ENCODE peak calls at places on chromosomes 2 and 18, in five cellular contexts. T, N, U, A and P are unnamed samples.

GRCh38 chr18:13611058-13611615 is 115.2 kb downstream of the FAM210A start:
- DNase-seq in U (peak; percentile 81), T (no peak), A (no peak), N (peak; percentile 85), P (peak; percentile 75)

GRCh38 chr2:182066439-182067061 is 80.9 kb downstream of the PPP1R1C start:
- DNase-seq in T (no peak), U (no peak), N (no peak), A (no peak), P (no peak)

GRCh38 chr2:10717630-10718029 is 3.8 kb upstream of the ATP6V1C2 start:
- DNase-seq in A (no peak), U (no peak), T (no peak), N (no peak), P (no peak)

GRCh38 chr2:188676012-188676405 is 298.2 kb upstream of the COL3A1 start:
- DNase-seq in A (no peak), N (no peak), T (no peak), U (no peak), P (no peak)

GRCh38 chr2:227155395-227155794 is 8.6 kb downstream of the COL4A4 start:
- DNase-seq in T (no peak), N (no peak), A (no peak), U (no peak), P (no peak)

GRCh38 chr2:240572141-240573031 is 4.1 kb downstream of the RNPEPL1 start:
- DNase-seq in N (no peak), U (peak; percentile 45), A (peak; percentile 5), T (no peak), P (peak; percentile 38)

GRCh38 chr2:41723531-41723930 is 324.3 kb upstream of the PKDCC start:
- DNase-seq in A (no peak), U (no peak), N (no peak), T (no peak), P (no peak)

GRCh38 chr2:129178356-129178755 is 801.1 kb upstream of the RAB6C start:
- DNase-seq in T (no peak), N (no peak), U (no peak), A (no peak), P (no peak)

GRCh38 chr18:78781601-78781960 is 198.0 kb upstream of the SALL3 start:
- DNase-seq in N (no peak), T (no peak), A (no peak), U (no peak), P (no peak)

GRCh38 chr18:57436965-57437333 is 1.8 kb downstream of the ONECUT2 start:
- DNase-seq in N (no peak), T (no peak), A (no peak), U (no peak), P (no peak)

GRCh38 chr2:110116033-110116710 is 550 bp upstream of the MALL start:
- DNase-seq in A (no peak), T (peak; percentile 73), U (no peak), N (peak; percentile 64), P (no peak)

GRCh38 chr2:241760301-241760771 is 16.3 kb upstream of the GAL3ST2 start:
- DNase-seq in U (peak; percentile 54), A (no peak), T (no peak), N (no peak), P (no peak)

GRCh38 chr2:61017003-61017555 is 441 bp upstream of the PEX13 start:
- DNase-seq in T (peak; percentile 81), N (peak; percentile 74), U (peak; percentile 76), A (peak; percentile 40), P (peak; percentile 74)

GRCh38 chr2:27024188-27024587 is 8.6 kb upstream of the TMEM214 start:
- DNase-seq in T (peak; percentile 50), N (no peak), A (no peak), U (no peak), P (peak; percentile 39)

GRCh38 chr2:55063713-55064323 is 13.6 kb upstream of the RTN4 start:
- DNase-seq in A (no peak), N (no peak), U (no peak), T (no peak), P (no peak)

GRCh38 chr18:55988537-55988936 is 400.5 kb upstream of the TCF4 start:
- DNase-seq in T (no peak), N (peak; percentile 51), A (no peak), U (no peak), P (no peak)

GRCh38 chr2:239151201-239152131 is 249.4 kb downstream of the HDAC4 start:
- DNase-seq in A (peak; percentile 19), N (no peak), U (peak; percentile 27), T (no peak), P (peak; percentile 42)

GRCh38 chr2:96089356-96090180 is 26.8 kb downstream of the ADRA2B start:
- DNase-seq in U (no peak), N (peak; percentile 55), A (no peak), T (no peak), P (no peak)

GRCh38 chr2:20682166-20682565 is 15.2 kb downstream of the GDF7 start:
- DNase-seq in A (no peak), N (no peak), T (no peak), U (no peak), P (no peak)

GRCh38 chr18:69684789-69685188 is 262.9 kb downstream of the CD226 start:
- DNase-seq in T (no peak), U (no peak), A (no peak), N (no peak), P (no peak)

GRCh38 chr2:181626671-181627070 is 30.2 kb downstream of the CERKL start:
- DNase-seq in U (no peak), N (no peak), T (no peak), A (no peak), P (no peak)

GRCh38 chr2:119431976-119432881 is 575 bp downstream of the TMEM37 start:
- DNase-seq in T (no peak), U (no peak), A (no peak), N (peak; percentile 31), P (peak; percentile 73)

GRCh38 chr2:99899058-99899855 is 243.1 kb downstream of the AFF3 start:
- DNase-seq in U (no peak), T (no peak), A (no peak), N (no peak), P (no peak)

GRCh38 chr2:190213441-190214335 is 105.9 kb downstream of the HIBCH start:
- DNase-seq in T (no peak), A (peak; percentile 21), N (peak; percentile 21), U (no peak), P (no peak)

GRCh38 chr18:32549248-32549842 is 78.7 kb upstream of the GAREM1 start:
- DNase-seq in T (peak; percentile 6), A (no peak), N (peak; percentile 23), U (peak; percentile 52), P (peak; percentile 80)

GRCh38 chr18:34631071-34631470 is 79.0 kb upstream of the DTNA start:
- DNase-seq in U (no peak), N (no peak), T (no peak), A (no peak), P (no peak)

GRCh38 chr2:238669046-238669445 is 178.8 kb upstream of the TWIST2 start:
- DNase-seq in N (no peak), T (no peak), U (no peak), A (no peak), P (no peak)

GRCh38 chr18:2417861-2418610 is 153.3 kb downstream of the METTL4 start:
- DNase-seq in A (no peak), T (no peak), N (no peak), U (no peak), P (no peak)

GRCh38 chr2:39059366-39059952 is 61.4 kb downstream of the SOS1 start:
- DNase-seq in T (peak; percentile 12), U (no peak), A (no peak), N (no peak), P (no peak)

GRCh38 chr2:69147841-69148533 is 135.0 kb downstream of the ANTXR1 start:
- DNase-seq in A (no peak), N (no peak), T (no peak), U (no peak), P (no peak)

GRCh38 chr2:69152847-69153246 is 139.9 kb downstream of the ANTXR1 start:
- DNase-seq in A (no peak), T (no peak), U (no peak), N (no peak), P (no peak)

GRCh38 chr2:69154031-69154430 is 141.1 kb downstream of the ANTXR1 start:
- DNase-seq in T (no peak), U (no peak), N (no peak), A (no peak), P (no peak)

GRCh38 chr2:69149631-69150215 is 136.7 kb downstream of the ANTXR1 start:
- DNase-seq in T (peak; percentile 16), A (no peak), N (peak; percentile 35), U (no peak), P (no peak)

GRCh38 chr2:69151974-69152373 is 139.0 kb downstream of the ANTXR1 start:
- DNase-seq in T (no peak), A (no peak), N (no peak), U (no peak), P (no peak)
- H3K4me1 ChIP-seq in T (peaks cover 21% of the 10 kb centered on the region), A (peaks cover 41% of the 10 kb centered on the region), N (peaks cover 55% of the 10 kb centered on the region), U (no peaks in the 10 kb centered on the region), P (no peaks in the 10 kb centered on the region)

GRCh38 chr18:22189431-22189830 is 20.0 kb downstream of the GATA6 start:
- DNase-seq in N (no peak), A (no peak), U (no peak), T (no peak), P (no peak)

GRCh38 chr18:22191346-22191710 is 21.9 kb downstream of the GATA6 start:
- DNase-seq in A (no peak), N (no peak), T (no peak), U (no peak), P (no peak)

GRCh38 chr18:22186484-22186971 is 17.1 kb downstream of the GATA6 start:
- DNase-seq in U (no peak), T (no peak), A (no peak), N (no peak), P (no peak)

GRCh38 chr18:22185723-22186386 is 16.5 kb downstream of the GATA6 start:
- DNase-seq in A (no peak), T (no peak), N (no peak), U (no peak), P (no peak)

DNA sequence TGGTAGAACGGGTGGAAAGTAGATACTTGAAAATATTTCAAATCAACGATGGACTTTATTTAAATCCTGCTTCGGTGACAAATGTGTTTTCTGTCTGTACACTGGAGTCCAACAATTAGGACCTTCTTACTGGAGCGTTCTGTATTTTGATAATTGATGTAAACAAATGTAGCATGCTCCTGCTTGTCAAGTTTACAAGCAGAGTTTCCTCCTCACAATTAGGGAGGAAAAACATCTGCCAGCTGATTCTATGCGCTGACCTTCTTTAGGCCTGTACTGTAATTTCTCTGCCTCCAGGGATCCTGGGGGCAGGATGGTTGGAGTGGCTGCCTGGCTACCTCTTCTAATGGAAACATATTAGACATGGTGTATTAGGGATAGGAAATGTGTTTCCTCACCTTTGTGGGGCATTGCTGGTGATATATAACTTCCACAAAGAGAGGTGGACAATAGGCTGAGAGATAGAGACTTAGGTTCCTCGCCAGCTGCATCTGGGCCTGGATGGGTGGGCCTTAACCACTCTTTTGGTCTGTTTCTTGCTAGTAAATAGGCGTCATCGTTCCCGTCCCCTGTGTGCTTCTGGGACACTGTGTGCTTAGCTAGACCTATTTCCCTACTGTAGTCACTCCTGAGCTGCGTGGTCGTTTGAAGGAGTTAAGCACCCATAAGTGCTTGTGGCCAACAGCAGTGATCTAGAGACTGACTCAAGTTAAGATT is 19.3 kb downstream of the GATA6 start:
- DNase-seq in U (no peak), N (no peak), T (no peak), A (no peak), P (no peak)
- H3K4me1 ChIP-seq in U (no peaks in the 10 kb centered on the region), N (peaks cover 99% of the 10 kb centered on the region), T (no peaks in the 10 kb centered on the region), A (no peaks in the 10 kb centered on the region), P (peaks cover 66% of the 10 kb centered on the region)

GRCh38 chr2:136208682-136209081 is 90.7 kb upstream of the CXCR4 start:
- DNase-seq in N (no peak), U (no peak), A (no peak), T (no peak), P (no peak)
- H3K4me1 ChIP-seq in N (peaks cover 4% of the 10 kb centered on the region), U (peaks cover 32% of the 10 kb centered on the region), A (no peaks in the 10 kb centered on the region), T (no peaks in the 10 kb centered on the region), P (no peaks in the 10 kb centered on the region)

GRCh38 chr2:68248361-68248760 is 4.0 kb downstream of the PPP3R1 start:
- DNase-seq in A (no peak), N (no peak), U (no peak), T (no peak), P (no peak)
- H3K4me1 ChIP-seq in A (peaks cover 74% of the 10 kb centered on the region), N (peaks cover 70% of the 10 kb centered on the region), U (peaks cover 65% of the 10 kb centered on the region), T (peaks cover 46% of the 10 kb centered on the region), P (no peaks in the 10 kb centered on the region)